ENCODE peak calls at places on chromosomes 3 and 15, in eight cellular contexts. One of them, this sample, is unnamed.

GRCh38 chr15:42385206-42385979 is 26.1 kb downstream of the CAPN3 start:
- DNase-seq in GM23248: peak; percentile 57
- DNase-seq in Panc1: peak; percentile 30
- DNase-seq in CD8-positive, alpha-beta memory T cell: no peak
- DNase-seq in A549: peak; percentile 54
- DNase-seq in iPS DF 6.9: no peak
- DNase-seq in HCT116: peak; percentile 35
- DNase-seq in naive thymus-derived CD4-positive, alpha-beta T cell: no peak
- DNase-seq in this sample: no peak

GRCh38 chr3:45864760-45865567 is 21.4 kb upstream of the CCR9 start:
- DNase-seq in GM23248: no peak
- DNase-seq in CD8-positive, alpha-beta memory T cell: peak; percentile 36
- DNase-seq in iPS DF 6.9: no peak
- DNase-seq in naive thymus-derived CD4-positive, alpha-beta T cell: peak; percentile 67
- DNase-seq in Panc1: no peak
- DNase-seq in HCT116: no peak
- DNase-seq in A549: no peak
- DNase-seq in this sample: no peak

GRCh38 chr3:25915673-25916072 is 125.8 kb downstream of the OXSM start:
- DNase-seq in HCT116: no peak
- DNase-seq in Panc1: no peak
- DNase-seq in iPS DF 6.9: no peak
- DNase-seq in A549: no peak
- DNase-seq in naive thymus-derived CD4-positive, alpha-beta T cell: no peak
- DNase-seq in GM23248: no peak
- DNase-seq in CD8-positive, alpha-beta memory T cell: no peak
- DNase-seq in this sample: no peak

GRCh38 chr3:13703071-13703470 is 154.1 kb downstream of the FBLN2 start:
- DNase-seq in naive thymus-derived CD4-positive, alpha-beta T cell: no peak
- DNase-seq in HCT116: no peak
- DNase-seq in GM23248: no peak
- DNase-seq in Panc1: no peak
- DNase-seq in iPS DF 6.9: no peak
- DNase-seq in CD8-positive, alpha-beta memory T cell: no peak
- DNase-seq in A549: no peak
- DNase-seq in this sample: no peak

GRCh38 chr3:57796261-57796660 is 40.2 kb downstream of the SLMAP start:
- DNase-seq in A549: no peak
- DNase-seq in GM23248: peak; percentile 26
- DNase-seq in CD8-positive, alpha-beta memory T cell: no peak
- DNase-seq in naive thymus-derived CD4-positive, alpha-beta T cell: no peak
- DNase-seq in Panc1: no peak
- DNase-seq in iPS DF 6.9: no peak
- DNase-seq in HCT116: no peak
- DNase-seq in this sample: no peak

GRCh38 chr15:31511707-31512310 is 185.2 kb downstream of the KLF13 start:
- DNase-seq in A549: no peak
- DNase-seq in iPS DF 6.9: no peak
- DNase-seq in GM23248: no peak
- DNase-seq in naive thymus-derived CD4-positive, alpha-beta T cell: peak; percentile 22
- DNase-seq in Panc1: no peak
- DNase-seq in CD8-positive, alpha-beta memory T cell: peak; percentile 27
- DNase-seq in HCT116: no peak
- DNase-seq in this sample: no peak

GRCh38 chr15:97521894-97522293 is 438.6 kb upstream of the ARRDC4 start:
- DNase-seq in Panc1: no peak
- DNase-seq in HCT116: no peak
- DNase-seq in iPS DF 6.9: no peak
- DNase-seq in CD8-positive, alpha-beta memory T cell: no peak
- DNase-seq in GM23248: no peak
- DNase-seq in naive thymus-derived CD4-positive, alpha-beta T cell: no peak
- DNase-seq in A549: no peak
- DNase-seq in this sample: no peak

GRCh38 chr15:77030042-77030927 is 35.4 kb downstream of the PSTPIP1 start:
- DNase-seq in HCT116: no peak
- DNase-seq in CD8-positive, alpha-beta memory T cell: no peak
- DNase-seq in naive thymus-derived CD4-positive, alpha-beta T cell: no peak
- DNase-seq in GM23248: no peak
- DNase-seq in iPS DF 6.9: no peak
- DNase-seq in A549: no peak
- DNase-seq in Panc1: no peak
- DNase-seq in this sample: peak; percentile 61

GRCh38 chr3:30518201-30518864 is 88.1 kb upstream of the TGFBR2 start:
- DNase-seq in HCT116: no peak
- DNase-seq in naive thymus-derived CD4-positive, alpha-beta T cell: no peak
- DNase-seq in GM23248: no peak
- DNase-seq in iPS DF 6.9: no peak
- DNase-seq in CD8-positive, alpha-beta memory T cell: no peak
- DNase-seq in Panc1: no peak
- DNase-seq in A549: peak; percentile 75
- DNase-seq in this sample: peak; percentile 31

GRCh38 chr15:62454567-62455172 is 289.6 kb upstream of the C2CD4B start:
- DNase-seq in Panc1: no peak
- DNase-seq in GM23248: peak; percentile 35
- DNase-seq in iPS DF 6.9: no peak
- DNase-seq in HCT116: no peak
- DNase-seq in naive thymus-derived CD4-positive, alpha-beta T cell: no peak
- DNase-seq in A549: no peak
- DNase-seq in CD8-positive, alpha-beta memory T cell: no peak
- DNase-seq in this sample: no peak

GRCh38 chr3:29609007-29609805 is 328.3 kb downstream of the RBMS3 start:
- DNase-seq in naive thymus-derived CD4-positive, alpha-beta T cell: no peak
- DNase-seq in GM23248: no peak
- DNase-seq in A549: peak; percentile 47
- DNase-seq in iPS DF 6.9: no peak
- DNase-seq in HCT116: no peak
- DNase-seq in CD8-positive, alpha-beta memory T cell: no peak
- DNase-seq in Panc1: no peak
- DNase-seq in this sample: no peak

GRCh38 chr3:157099337-157100078 is 60.4 kb downstream of the CCNL1 start:
- DNase-seq in GM23248: peak; percentile 46
- DNase-seq in CD8-positive, alpha-beta memory T cell: no peak
- DNase-seq in naive thymus-derived CD4-positive, alpha-beta T cell: no peak
- DNase-seq in Panc1: no peak
- DNase-seq in A549: no peak
- DNase-seq in iPS DF 6.9: no peak
- DNase-seq in HCT116: no peak
- DNase-seq in this sample: no peak

GRCh38 chr15:31393441-31394091 is 66.9 kb downstream of the KLF13 start:
- DNase-seq in CD8-positive, alpha-beta memory T cell: no peak
- DNase-seq in A549: no peak
- DNase-seq in iPS DF 6.9: no peak
- DNase-seq in Panc1: no peak
- DNase-seq in naive thymus-derived CD4-positive, alpha-beta T cell: no peak
- DNase-seq in HCT116: no peak
- DNase-seq in GM23248: no peak
- DNase-seq in this sample: peak; percentile 64

GRCh38 chr15:28885630-28886430 is at the start of gene APBA2:
- DNase-seq in CD8-positive, alpha-beta memory T cell: peak; percentile 72
- DNase-seq in HCT116: no peak
- DNase-seq in GM23248: peak; percentile 52
- DNase-seq in Panc1: no peak
- DNase-seq in iPS DF 6.9: no peak
- DNase-seq in A549: peak; percentile 55
- DNase-seq in naive thymus-derived CD4-positive, alpha-beta T cell: peak; percentile 69
- DNase-seq in this sample: no peak

GRCh38 chr15:79451361-79451999 is 19.3 kb downstream of the MINAR1 start:
- DNase-seq in Panc1: no peak
- DNase-seq in HCT116: no peak
- DNase-seq in GM23248: no peak
- DNase-seq in naive thymus-derived CD4-positive, alpha-beta T cell: no peak
- DNase-seq in CD8-positive, alpha-beta memory T cell: no peak
- DNase-seq in A549: no peak
- DNase-seq in iPS DF 6.9: no peak
- DNase-seq in this sample: no peak

GRCh38 chr3:12578742-12579141 is 21.9 kb downstream of the MKRN2 start:
- DNase-seq in CD8-positive, alpha-beta memory T cell: no peak
- DNase-seq in A549: no peak
- DNase-seq in naive thymus-derived CD4-positive, alpha-beta T cell: no peak
- DNase-seq in GM23248: peak; percentile 36
- DNase-seq in HCT116: no peak
- DNase-seq in iPS DF 6.9: no peak
- DNase-seq in Panc1: no peak
- DNase-seq in this sample: no peak

GRCh38 chr15:75176404-75176761 is 25.3 kb upstream of the C15orf39 start:
- DNase-seq in GM23248: no peak
- DNase-seq in HCT116: no peak
- DNase-seq in A549: no peak
- DNase-seq in CD8-positive, alpha-beta memory T cell: no peak
- DNase-seq in naive thymus-derived CD4-positive, alpha-beta T cell: no peak
- DNase-seq in iPS DF 6.9: no peak
- DNase-seq in Panc1: no peak
- DNase-seq in this sample: no peak

GRCh38 chr3:197339841-197340520 is 41.6 kb upstream of the DLG1 start:
- DNase-seq in iPS DF 6.9: no peak
- DNase-seq in naive thymus-derived CD4-positive, alpha-beta T cell: no peak
- DNase-seq in HCT116: no peak
- DNase-seq in GM23248: peak; percentile 71
- DNase-seq in Panc1: no peak
- DNase-seq in CD8-positive, alpha-beta memory T cell: no peak
- DNase-seq in A549: no peak
- DNase-seq in this sample: peak; percentile 34

GRCh38 chr15:64854041-64854440 is 12.3 kb downstream of the PLEKHO2 start:
- DNase-seq in Panc1: no peak
- DNase-seq in A549: no peak
- DNase-seq in HCT116: no peak
- DNase-seq in GM23248: no peak
- DNase-seq in iPS DF 6.9: no peak
- DNase-seq in CD8-positive, alpha-beta memory T cell: no peak
- DNase-seq in naive thymus-derived CD4-positive, alpha-beta T cell: no peak
- DNase-seq in this sample: no peak

GRCh38 chr15:98526094-98526493 is 122.2 kb upstream of the IGF1R start:
- DNase-seq in HCT116: no peak
- DNase-seq in iPS DF 6.9: no peak
- DNase-seq in A549: no peak
- DNase-seq in CD8-positive, alpha-beta memory T cell: no peak
- DNase-seq in naive thymus-derived CD4-positive, alpha-beta T cell: no peak
- DNase-seq in GM23248: no peak
- DNase-seq in Panc1: no peak
- DNase-seq in this sample: no peak

GRCh38 chr3:16415911-16416310 is 97.6 kb downstream of the RFTN1 start:
- DNase-seq in A549: no peak
- DNase-seq in CD8-positive, alpha-beta memory T cell: no peak
- DNase-seq in GM23248: no peak
- DNase-seq in HCT116: no peak
- DNase-seq in naive thymus-derived CD4-positive, alpha-beta T cell: no peak
- DNase-seq in iPS DF 6.9: no peak
- DNase-seq in Panc1: no peak
- DNase-seq in this sample: no peak

GRCh38 chr3:56806407-56806806 is 4.7 kb upstream of the ARHGEF3 start:
- DNase-seq in HCT116: no peak
- DNase-seq in GM23248: no peak
- DNase-seq in naive thymus-derived CD4-positive, alpha-beta T cell: no peak
- DNase-seq in A549: no peak
- DNase-seq in Panc1: no peak
- DNase-seq in iPS DF 6.9: no peak
- DNase-seq in CD8-positive, alpha-beta memory T cell: no peak
- DNase-seq in this sample: no peak

GRCh38 chr3:108320746-108321350 is 24.5 kb downstream of the HHLA2 start:
- DNase-seq in iPS DF 6.9: no peak
- DNase-seq in GM23248: no peak
- DNase-seq in A549: no peak
- DNase-seq in HCT116: no peak
- DNase-seq in Panc1: no peak
- DNase-seq in CD8-positive, alpha-beta memory T cell: no peak
- DNase-seq in naive thymus-derived CD4-positive, alpha-beta T cell: no peak
- DNase-seq in this sample: no peak

GRCh38 chr3:101635954-101636798 is 40.8 kb downstream of the ZBTB11 start:
- DNase-seq in CD8-positive, alpha-beta memory T cell: peak; percentile 57
- DNase-seq in iPS DF 6.9: peak; percentile 31
- DNase-seq in Panc1: peak; percentile 22
- DNase-seq in GM23248: peak; percentile 66
- DNase-seq in naive thymus-derived CD4-positive, alpha-beta T cell: peak; percentile 63
- DNase-seq in HCT116: peak; percentile 27
- DNase-seq in A549: peak; percentile 51
- DNase-seq in this sample: peak; percentile 62

GRCh38 chr15:84736375-84736774 is 12.0 kb upstream of the ZNF592 start:
- DNase-seq in naive thymus-derived CD4-positive, alpha-beta T cell: peak; percentile 73
- DNase-seq in GM23248: no peak
- DNase-seq in CD8-positive, alpha-beta memory T cell: peak; percentile 57
- DNase-seq in HCT116: no peak
- DNase-seq in iPS DF 6.9: no peak
- DNase-seq in Panc1: no peak
- DNase-seq in A549: no peak
- DNase-seq in this sample: no peak

GRCh38 chr3:5122741-5123706 is 932 bp downstream of the ARL8B start:
- DNase-seq in HCT116: no peak
- DNase-seq in Panc1: no peak
- DNase-seq in iPS DF 6.9: no peak
- DNase-seq in CD8-positive, alpha-beta memory T cell: no peak
- DNase-seq in naive thymus-derived CD4-positive, alpha-beta T cell: peak; percentile 23
- DNase-seq in A549: peak; percentile 33
- DNase-seq in GM23248: peak; percentile 83
- DNase-seq in this sample: no peak

GRCh38 chr3:47890037-47890831 is 87.3 kb downstream of the DHX30 start:
- DNase-seq in CD8-positive, alpha-beta memory T cell: no peak
- DNase-seq in iPS DF 6.9: no peak
- DNase-seq in Panc1: no peak
- DNase-seq in A549: no peak
- DNase-seq in HCT116: no peak
- DNase-seq in naive thymus-derived CD4-positive, alpha-beta T cell: no peak
- DNase-seq in GM23248: no peak
- DNase-seq in this sample: no peak

GRCh38 chr3:40308725-40309438 is 625 bp upstream of the EIF1B start:
- DNase-seq in Panc1: no peak
- DNase-seq in naive thymus-derived CD4-positive, alpha-beta T cell: no peak
- DNase-seq in HCT116: no peak
- DNase-seq in GM23248: no peak
- DNase-seq in CD8-positive, alpha-beta memory T cell: no peak
- DNase-seq in iPS DF 6.9: no peak
- DNase-seq in A549: no peak
- DNase-seq in this sample: no peak
- H3K4me1 ChIP-seq in Panc1: no peaks in the 10 kb centered on the region
- H3K4me1 ChIP-seq in naive thymus-derived CD4-positive, alpha-beta T cell: peaks cover 5% of the 10 kb centered on the region
- H3K4me1 ChIP-seq in HCT116: no peaks in the 10 kb centered on the region
- H3K4me1 ChIP-seq in GM23248: peaks cover 20% of the 10 kb centered on the region
- H3K4me1 ChIP-seq in CD8-positive, alpha-beta memory T cell: peaks cover 18% of the 10 kb centered on the region
- H3K4me1 ChIP-seq in iPS DF 6.9: peaks cover 5% of the 10 kb centered on the region
- H3K4me1 ChIP-seq in A549: peaks cover 6% of the 10 kb centered on the region
- H3K4me1 ChIP-seq in this sample: peaks cover 13% of the 10 kb centered on the region

GRCh38 chr3:89395441-89395840 is 288.0 kb downstream of the EPHA3 start:
- DNase-seq in naive thymus-derived CD4-positive, alpha-beta T cell: no peak
- DNase-seq in HCT116: no peak
- DNase-seq in Panc1: no peak
- DNase-seq in CD8-positive, alpha-beta memory T cell: no peak
- DNase-seq in GM23248: no peak
- DNase-seq in iPS DF 6.9: no peak
- DNase-seq in A549: no peak
- DNase-seq in this sample: no peak
- H3K4me1 ChIP-seq in naive thymus-derived CD4-positive, alpha-beta T cell: no peaks in the 10 kb centered on the region
- H3K4me1 ChIP-seq in HCT116: no peaks in the 10 kb centered on the region
- H3K4me1 ChIP-seq in Panc1: no peaks in the 10 kb centered on the region
- H3K4me1 ChIP-seq in CD8-positive, alpha-beta memory T cell: no peaks in the 10 kb centered on the region
- H3K4me1 ChIP-seq in GM23248: no peaks in the 10 kb centered on the region
- H3K4me1 ChIP-seq in iPS DF 6.9: no peaks in the 10 kb centered on the region
- H3K4me1 ChIP-seq in A549: no peaks in the 10 kb centered on the region
- H3K4me1 ChIP-seq in this sample: no peaks in the 10 kb centered on the region

GRCh38 chr15:22956257-22956979 is 23.8 kb downstream of the CYFIP1 start:
- DNase-seq in A549: peak; percentile 15
- DNase-seq in CD8-positive, alpha-beta memory T cell: no peak
- DNase-seq in GM23248: no peak
- DNase-seq in HCT116: no peak
- DNase-seq in Panc1: no peak
- DNase-seq in naive thymus-derived CD4-positive, alpha-beta T cell: no peak
- DNase-seq in iPS DF 6.9: no peak
- DNase-seq in this sample: no peak
- H3K4me1 ChIP-seq in A549: no peaks in the 10 kb centered on the region
- H3K4me1 ChIP-seq in CD8-positive, alpha-beta memory T cell: no peaks in the 10 kb centered on the region
- H3K4me1 ChIP-seq in GM23248: peaks cover 8% of the 10 kb centered on the region
- H3K4me1 ChIP-seq in HCT116: no peaks in the 10 kb centered on the region
- H3K4me1 ChIP-seq in Panc1: peaks cover 5% of the 10 kb centered on the region
- H3K4me1 ChIP-seq in naive thymus-derived CD4-positive, alpha-beta T cell: no peaks in the 10 kb centered on the region
- H3K4me1 ChIP-seq in iPS DF 6.9: peaks cover 6% of the 10 kb centered on the region
- H3K4me1 ChIP-seq in this sample: peaks cover 5% of the 10 kb centered on the region

GRCh38 chr3:39140341-39140971 is 12.9 kb downstream of the CSRNP1 start:
- DNase-seq in naive thymus-derived CD4-positive, alpha-beta T cell: no peak
- DNase-seq in A549: no peak
- DNase-seq in Panc1: no peak
- DNase-seq in GM23248: no peak
- DNase-seq in CD8-positive, alpha-beta memory T cell: no peak
- DNase-seq in HCT116: no peak
- DNase-seq in iPS DF 6.9: no peak
- DNase-seq in this sample: peak; percentile 23
- H3K4me1 ChIP-seq in naive thymus-derived CD4-positive, alpha-beta T cell: no peaks in the 10 kb centered on the region
- H3K4me1 ChIP-seq in A549: peaks cover 29% of the 10 kb centered on the region
- H3K4me1 ChIP-seq in Panc1: no peaks in the 10 kb centered on the region
- H3K4me1 ChIP-seq in GM23248: peaks cover 19% of the 10 kb centered on the region
- H3K4me1 ChIP-seq in CD8-positive, alpha-beta memory T cell: no peaks in the 10 kb centered on the region
- H3K4me1 ChIP-seq in HCT116: peaks cover 34% of the 10 kb centered on the region
- H3K4me1 ChIP-seq in iPS DF 6.9: no peaks in the 10 kb centered on the region
- H3K4me1 ChIP-seq in this sample: peaks cover 32% of the 10 kb centered on the region